ENCODE peak calls at places on chromosomes 3 and 15, in five cellular contexts. D, R, N, C and H are unnamed samples.

GRCh38 chr3:184005981-184006507 is 11.6 kb downstream of the ABCC5 start:
- DNase-seq in C (peak), D (peak), R (peak), N (peak), H (peak)

GRCh38 chr3:183449791-183450190 is 21.4 kb upstream of the MCF2L2 start:
- DNase-seq in R (no peak), D (no peak), N (no peak), C (no peak), H (no peak)

GRCh38 chr3:190127207-190127606 is 6.5 kb upstream of the P3H2 start:
- DNase-seq in D (no peak), N (no peak), C (no peak), R (no peak), H (no peak)

GRCh38 chr3:129992781-129993180 is 18.3 kb downstream of the TRH start:
- DNase-seq in D (no peak), N (peak), C (no peak), R (peak), H (no peak)

GRCh38 chr3:171446801-171447578 is 13.2 kb downstream of the TNIK start:
- DNase-seq in D (peak), C (no peak), N (peak), R (peak), H (no peak)

GRCh38 chr3:122186372-122186771 is 2.9 kb downstream of the CASR start:
- DNase-seq in C (no peak), N (no peak), D (no peak), R (no peak), H (no peak)

GRCh38 chr3:52231502-52232278 is 6.2 kb upstream of the TLR9 start:
- DNase-seq in N (no peak), D (peak), R (peak), C (peak), H (peak)

GRCh38 chr3:76871655-76872054 is 168.2 kb upstream of the ROBO2 start:
- DNase-seq in N (no peak), D (no peak), C (no peak), R (no peak), H (no peak)

GRCh38 chr15:26102365-26102764 is 239.2 kb upstream of the ATP10A start:
- DNase-seq in N (no peak), C (no peak), D (no peak), R (no peak), H (no peak)

GRCh38 chr3:13650210-13651056 is 101.5 kb downstream of the FBLN2 start:
- DNase-seq in R (peak), N (peak), D (peak), C (peak), H (peak)

GRCh38 chr15:86515625-86516024 is 436.0 kb downstream of the AGBL1 start:
- DNase-seq in D (no peak), R (no peak), C (no peak), N (no peak), H (no peak)

GRCh38 chr15:101458908-101459578 is 30.5 kb downstream of the PCSK6 start:
- DNase-seq in R (no peak), D (no peak), N (no peak), C (no peak), H (no peak)

GRCh38 chr3:46902188-46902631 is 24.7 kb downstream of the PTH1R start:
- DNase-seq in N (no peak), C (no peak), D (no peak), R (no peak), H (no peak)

GRCh38 chr15:92733934-92734521 is 78.5 kb upstream of the FAM174B start:
- DNase-seq in N (no peak), R (peak), C (no peak), D (no peak), H (no peak)

GRCh38 chr3:57949779-57950618 is 58.2 kb upstream of the FLNB start:
- DNase-seq in N (peak), D (peak), C (no peak), R (no peak), H (no peak)

GRCh38 chr3:97942801-97943546 is 29.3 kb downstream of the RIOX2 start:
- DNase-seq in D (no peak), C (no peak), R (no peak), N (no peak), H (no peak)

GRCh38 chr15:25597576-25597975 is 158.8 kb upstream of the UBE3A start:
- DNase-seq in N (no peak), R (no peak), D (no peak), C (no peak), H (no peak)

GRCh38 chr3:2589336-2589969 is 490.8 kb downstream of the CNTN4 start:
- DNase-seq in C (no peak), D (no peak), R (no peak), N (no peak), H (no peak)

GRCh38 chr3:31289592-31289991 is 243.1 kb upstream of the STT3B start:
- DNase-seq in C (no peak), N (no peak), R (no peak), D (no peak), H (no peak)

GRCh38 chr3:37713820-37714204 is 147.9 kb upstream of the CTDSPL start:
- DNase-seq in C (no peak), D (no peak), N (no peak), R (no peak), H (no peak)

GRCh38 chr3:37709946-37710345 is 151.7 kb upstream of the CTDSPL start:
- DNase-seq in D (no peak), C (no peak), N (no peak), R (no peak), H (no peak)

GRCh38 chr3:37712918-37713819 is 148.5 kb upstream of the CTDSPL start:
- DNase-seq in D (no peak), R (no peak), C (no peak), N (peak), H (no peak)

GRCh38 chr3:37711721-37712120 is 150.0 kb upstream of the CTDSPL start:
- DNase-seq in D (no peak), C (no peak), N (no peak), R (no peak), H (no peak)

GRCh38 chr3:37712387-37712786 is 149.3 kb upstream of the CTDSPL start:
- DNase-seq in N (no peak), C (no peak), D (no peak), R (no peak), H (no peak)
- TF ChIP-seq CTCF in N (no peak), C (no peak), D (no peak), R (no peak), H (no peak)

GRCh38 chr15:71575474-71576045 is 234.8 kb upstream of the NR2E3 start:
- DNase-seq in D (no peak), C (no peak), N (no peak), R (no peak), H (no peak)

GRCh38 chr15:71570736-71571135 is 239.6 kb upstream of the NR2E3 start:
- DNase-seq in C (no peak), D (no peak), R (no peak), N (no peak), H (no peak)

GRCh38 chr15:71571641-71572040 is 238.7 kb upstream of the NR2E3 start:
- DNase-seq in N (no peak), D (no peak), C (no peak), R (no peak), H (no peak)

GRCh38 chr15:71573599-71573998 is 236.8 kb upstream of the NR2E3 start:
- DNase-seq in C (no peak), N (no peak), D (no peak), R (no peak), H (no peak)

GRCh38 chr15:71572452-71573053 is 237.8 kb upstream of the NR2E3 start:
- DNase-seq in R (no peak), D (peak), C (no peak), N (peak), H (no peak)
- TF ChIP-seq CTCF in R (no peak), D (no peak), C (peak), N (no peak), H (no peak)

DNA sequence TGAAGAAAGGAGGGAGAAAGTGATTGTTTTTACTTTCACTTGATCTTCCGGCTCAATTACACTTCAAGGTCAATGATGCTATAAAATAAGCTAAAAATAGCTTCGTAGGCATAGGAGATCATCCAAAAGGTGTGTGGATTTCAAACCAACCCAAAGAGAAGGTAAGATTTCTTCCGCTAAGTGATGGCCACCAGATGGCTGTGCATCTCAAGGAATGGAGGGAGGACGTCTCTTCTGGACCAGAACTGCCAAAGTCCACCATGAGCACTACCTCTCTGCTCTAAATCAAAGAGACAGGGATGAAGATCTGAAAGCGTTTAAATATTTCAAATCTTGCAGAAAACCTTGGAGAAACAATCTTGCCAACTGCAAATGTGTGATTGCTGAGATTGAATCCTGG is 199.1 kb upstream of the ZPLD1 start:
- DNase-seq in N (peak), C (no peak), R (peak), D (no peak), H (no peak)
- TF ChIP-seq CTCF in N (peak), C (no peak), R (peak), D (peak), H (no peak)

GRCh38 chr15:84658080-84658787 is at the start of gene NMB:
- DNase-seq in N (peak), D (peak), C (peak), R (peak), H (peak)
- TF ChIP-seq CTCF in N (peak), D (peak), C (peak), R (peak), H (peak)

GRCh38 chr3:5694267-5694666 is 506.8 kb downstream of the EDEM1 start:
- DNase-seq in N (no peak), C (no peak), D (no peak), R (peak), H (no peak)

GRCh38 chr3:5699313-5699712 is 511.8 kb downstream of the EDEM1 start:
- DNase-seq in C (no peak), D (peak), N (no peak), R (no peak), H (no peak)

GRCh38 chr3:5699811-5700210 is 512.3 kb downstream of the EDEM1 start:
- DNase-seq in R (no peak), D (no peak), C (no peak), N (no peak), H (no peak)

DNA sequence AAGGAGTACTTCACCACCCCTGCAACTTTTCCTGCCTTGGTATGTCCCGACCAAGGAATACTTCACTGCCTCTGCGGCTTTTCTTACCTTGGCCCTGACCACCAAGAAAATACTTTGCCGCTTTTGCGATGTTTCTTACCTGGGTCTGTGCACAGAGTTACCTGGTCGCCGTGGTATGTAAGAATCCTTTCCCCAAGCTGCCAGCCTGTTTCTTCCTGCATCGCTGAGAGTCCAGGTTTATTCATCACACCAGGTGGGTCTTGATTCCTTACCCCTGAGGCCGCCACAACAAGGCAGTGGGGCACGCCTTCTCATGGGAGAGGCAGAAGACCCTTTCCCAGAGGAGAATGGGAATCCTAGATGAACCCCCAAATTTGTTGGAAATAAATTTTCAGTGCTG is 511.3 kb downstream of the EDEM1 start:
- DNase-seq in D (peak), R (no peak), C (no peak), N (no peak), H (no peak)
- TF ChIP-seq CTCF in D (no peak), R (no peak), C (no peak), N (no peak), H (no peak)